ENCODE peak calls at places on chromosomes 1 and 21, in nine cellular contexts. U, D, Y, B, L, Z, A, P and N are unnamed samples.

GRCh38 chr1:66623812-66624211 is 89.9 kb downstream of the SGIP1 start:
- DNase-seq in A (no peak), Z (no peak), U (peak; percentile 46), D (peak; percentile 92), Y (no peak), P (no peak), B (no peak), L (no peak), N (peak; percentile 11)

GRCh38 chr1:27515626-27516025 is 25.7 kb upstream of the WASF2 start:
- DNase-seq in B (no peak), Z (no peak), P (no peak), U (no peak), Y (no peak), A (no peak), L (no peak), D (no peak), N (no peak)

GRCh38 chr1:151058682-151059341 is 610 bp downstream of the CDC42SE1 start:
- DNase-seq in P (peak; percentile 46), B (peak; percentile 20), U (peak; percentile 52), Z (peak; percentile 49), A (no peak), Y (no peak), D (peak; percentile 30), L (peak; percentile 72), N (peak; percentile 92)

GRCh38 chr1:43058545-43059360 is 100.1 kb upstream of the SLC2A1 start:
- DNase-seq in A (no peak), U (peak; percentile 55), L (peak; percentile 83), Z (no peak), Y (no peak), P (peak; percentile 62), D (peak; percentile 7), B (no peak), N (peak; percentile 56)

GRCh38 chr1:167909691-167910180 is 4.2 kb downstream of the ADCY10 start:
- DNase-seq in U (no peak), B (no peak), D (no peak), P (no peak), L (no peak), Y (no peak), A (peak; percentile 12), Z (no peak), N (no peak)

GRCh38 chr1:26084091-26084561 is 16.7 kb upstream of the TRIM63 start:
- DNase-seq in L (no peak), P (no peak), Z (no peak), B (no peak), A (no peak), U (peak; percentile 13), Y (no peak), D (no peak), N (no peak)

GRCh38 chr1:198798923-198799386 is 160.1 kb downstream of the PTPRC start:
- DNase-seq in D (no peak), L (no peak), Z (no peak), U (no peak), A (no peak), B (peak; percentile 12), Y (no peak), P (no peak), N (peak; percentile 9)

GRCh38 chr1:113899101-113899500 is 5.5 kb downstream of the AP4B1 start:
- DNase-seq in L (no peak), D (no peak), A (no peak), P (no peak), B (no peak), Z (no peak), Y (no peak), U (peak; percentile 60), N (no peak)

GRCh38 chr1:22285545-22286396 is 142.9 kb upstream of the WNT4 start:
- DNase-seq in D (no peak), P (no peak), B (no peak), Z (no peak), U (no peak), Y (peak; percentile 91), L (no peak), A (no peak), N (no peak)

GRCh38 chr1:68322837-68323687 is 90.7 kb upstream of the WLS start:
- DNase-seq in L (no peak), P (no peak), Z (no peak), D (no peak), Y (no peak), B (no peak), U (peak; percentile 92), A (no peak), N (no peak)

GRCh38 chr1:9723926-9724325 is 72.4 kb downstream of the PIK3CD start:
- DNase-seq in P (no peak), A (no peak), Z (no peak), L (no peak), B (no peak), Y (no peak), D (no peak), U (no peak), N (no peak)

GRCh38 chr21:36791150-36791549 is 92.2 kb downstream of the SIM2 start:
- DNase-seq in A (no peak), P (no peak), U (no peak), B (no peak), Z (no peak), D (no peak), L (no peak), Y (no peak), N (no peak)

DNA sequence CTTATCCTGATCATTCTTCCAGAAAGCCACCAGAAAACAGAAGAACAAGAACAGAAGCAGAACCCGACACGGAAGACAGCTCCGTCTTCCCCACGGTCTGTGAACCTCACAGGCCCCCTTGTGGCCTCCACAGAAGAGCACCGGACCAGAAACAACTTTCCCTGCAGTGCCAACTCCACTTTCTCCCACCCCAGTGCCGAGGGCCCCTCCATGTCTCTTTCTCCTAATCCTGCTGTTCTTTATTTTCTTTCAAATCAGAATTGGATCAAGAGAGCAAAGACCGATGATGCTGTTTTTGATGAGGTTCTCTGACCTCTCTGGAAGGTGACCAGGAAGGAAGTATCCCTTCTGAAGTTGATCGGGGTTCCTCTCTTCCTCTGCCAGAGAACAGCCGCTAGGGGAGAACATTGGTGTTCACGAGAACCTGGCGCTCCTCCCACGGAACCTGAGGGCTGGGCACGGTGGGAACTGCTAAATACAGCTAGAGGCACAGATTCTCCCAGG is 58.9 kb upstream of the CTTNBP2NL start:
- DNase-seq in Y (peak; percentile 67), Z (peak; percentile 59), U (peak; percentile 79), A (no peak), P (peak; percentile 24), L (peak; percentile 66), B (no peak), D (peak; percentile 56), N (peak; percentile 38)
- H2AFZ ChIP-seq in Y (peak overlapping the region; percentile 49), Z (no peak overlapping the region), U (peak overlapping the region; percentile 73), A (no peak overlapping the region), P (no peak overlapping the region), L (no peak overlapping the region), B (no peak overlapping the region), D (no peak overlapping the region), N (peak overlapping the region; percentile 54)

GRCh38 chr1:240044620-240045019 is 47.1 kb upstream of the FMN2 start:
- DNase-seq in Z (no peak), D (no peak), L (no peak), U (peak; percentile 76), P (no peak), Y (no peak), B (no peak), A (no peak), N (no peak)

DNA sequence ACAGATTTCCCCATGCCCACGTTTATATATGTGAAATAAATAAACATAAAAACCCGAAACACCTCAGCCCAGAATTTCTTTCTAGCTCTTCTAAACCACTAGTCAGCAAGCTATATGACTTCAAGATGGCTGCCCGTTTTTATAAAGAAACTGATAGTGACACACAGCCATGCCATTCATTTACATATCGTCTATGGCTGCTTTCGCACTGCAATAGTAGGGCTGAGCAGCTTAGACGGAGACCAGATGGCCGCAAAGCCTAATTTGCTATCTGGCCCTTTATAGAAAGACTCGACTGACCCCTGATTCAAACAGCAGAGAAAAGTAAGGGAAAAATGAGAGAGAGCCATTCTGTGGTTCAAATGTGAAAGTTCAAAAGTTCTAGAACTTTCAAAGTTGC is 45.7 kb upstream of the FMN2 start:
- DNase-seq in U (no peak), A (no peak), Z (no peak), D (no peak), L (no peak), Y (no peak), P (no peak), B (no peak), N (no peak)
- H2AFZ ChIP-seq in U (no peak overlapping the region), A (no peak overlapping the region), Z (no peak overlapping the region), D (no peak overlapping the region), L (no peak overlapping the region), Y (no peak overlapping the region), P (no peak overlapping the region), B (no peak overlapping the region), N (peak overlapping the region; percentile 57)

DNA sequence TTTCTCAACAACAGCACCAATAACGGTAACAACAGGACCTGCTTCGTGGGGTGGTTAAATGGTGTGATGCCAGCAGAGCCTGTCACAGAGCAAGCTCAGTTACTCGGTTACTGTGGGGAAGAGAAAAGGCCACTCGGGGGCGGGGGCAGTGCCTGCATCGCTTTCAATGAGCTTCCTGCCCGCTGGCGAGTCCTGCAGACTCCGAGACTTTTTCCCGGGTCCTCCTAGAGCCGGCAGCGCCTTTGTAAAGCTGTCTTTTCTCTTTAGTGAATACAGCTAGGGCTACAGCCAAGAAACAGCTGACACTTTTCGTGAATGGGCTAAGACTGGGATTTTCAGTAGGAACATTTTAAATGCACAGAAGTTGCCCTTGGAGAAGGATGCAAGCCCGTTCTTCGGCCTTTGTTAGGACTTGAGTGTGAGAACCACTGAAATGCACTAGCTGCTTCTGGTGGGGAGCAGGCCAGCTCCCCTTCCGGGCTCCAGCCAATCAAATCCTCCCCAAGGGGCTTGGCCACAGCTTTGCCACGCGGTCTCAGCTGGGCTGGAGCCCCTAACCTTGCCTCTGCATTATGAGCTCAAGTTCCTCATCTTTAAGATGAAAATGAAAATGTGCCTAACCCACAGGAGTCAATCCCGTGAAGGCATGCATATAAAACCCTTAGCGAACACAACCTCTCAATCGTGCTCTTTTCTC is 23.4 kb upstream of the EFHD2 start:
- DNase-seq in A (no peak), Z (no peak), D (no peak), U (peak; percentile 60), B (no peak), L (no peak), P (peak; percentile 74), Y (peak; percentile 39), N (no peak)
- H2AFZ ChIP-seq in A (no peak overlapping the region), Z (no peak overlapping the region), D (peak overlapping the region; percentile 72), U (peak overlapping the region; percentile 92), B (peak overlapping the region; percentile 56), L (no peak overlapping the region), P (peak overlapping the region; percentile 38), Y (peak overlapping the region; percentile 5), N (no peak overlapping the region)

DNA sequence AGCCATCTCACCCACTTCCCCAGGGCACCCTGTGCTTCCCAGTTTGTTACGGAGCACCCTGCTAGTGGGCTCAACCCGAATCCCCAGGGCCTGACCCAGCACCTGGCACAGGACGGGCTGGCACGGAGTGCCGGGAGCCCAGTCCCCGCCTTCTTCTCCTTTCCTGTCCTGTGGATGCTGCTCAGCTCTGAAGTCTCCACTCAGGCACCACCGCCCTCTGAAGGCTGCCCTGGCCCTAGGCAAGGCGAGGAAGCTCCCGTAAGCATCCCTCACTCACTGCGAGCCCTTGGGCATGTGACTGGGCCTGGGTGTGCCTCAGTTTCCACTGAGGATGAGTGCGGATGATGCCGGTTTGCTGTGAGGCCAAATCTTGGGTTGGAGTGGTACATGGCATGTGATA is 21.8 kb downstream of the SLC1A7 start:
- DNase-seq in L (no peak), B (no peak), D (no peak), P (no peak), Y (no peak), Z (no peak), A (no peak), U (no peak), N (no peak)
- H2AFZ ChIP-seq in L (no peak overlapping the region), B (no peak overlapping the region), D (no peak overlapping the region), P (no peak overlapping the region), Y (no peak overlapping the region), Z (no peak overlapping the region), A (no peak overlapping the region), U (no peak overlapping the region), N (no peak overlapping the region)